ENCODE peak calls at places on chromosomes 2 and 18, in seven cellular contexts. O, M, E, D, A, J and T are unnamed samples.

GRCh38 chr18:29172151-29173015 is 995.5 kb upstream of the CDH2 start:
- DNase-seq in O (no peak), M (no peak), E (no peak), D (no peak), A (no peak), J (no peak), T (no peak)

GRCh38 chr18:44856157-44856556 is 175.5 kb downstream of the SETBP1 start:
- DNase-seq in O (no peak), M (no peak), E (no peak), D (no peak), A (no peak), J (no peak), T (no peak)

GRCh38 chr2:231425811-231426703 is 30.5 kb downstream of the B3GNT7 start:
- DNase-seq in O (no peak), M (no peak), E (no peak), D (peak), A (no peak), J (no peak), T (no peak)

GRCh38 chr2:161761160-161761559 is 136.9 kb downstream of the SLC4A10 start:
- DNase-seq in O (no peak), M (no peak), E (no peak), D (no peak), A (no peak), J (no peak), T (no peak)

GRCh38 chr2:42927334-42928160 is 135.2 kb upstream of the HAAO start:
- DNase-seq in O (no peak), M (peak), E (no peak), D (no peak), A (no peak), J (no peak), T (no peak)

GRCh38 chr2:25251461-25252273 is 83.3 kb upstream of the POMC start:
- DNase-seq in O (peak), M (no peak), E (peak), D (peak), A (no peak), J (no peak), T (no peak)

GRCh38 chr2:236341721-236342120 is 77.5 kb upstream of the ASB18 start:
- DNase-seq in O (no peak), M (no peak), E (no peak), D (no peak), A (no peak), J (no peak), T (no peak)

GRCh38 chr2:47810850-47811249 is 27.9 kb downstream of the MSH6 start:
- DNase-seq in O (no peak), M (no peak), E (no peak), D (no peak), A (no peak), J (no peak), T (no peak)

GRCh38 chr2:26648516-26648915 is 7.3 kb upstream of the CIB4 start:
- DNase-seq in O (no peak), M (no peak), E (no peak), D (no peak), A (no peak), J (peak), T (no peak)

GRCh38 chr2:171319164-171319810 is 114.5 kb downstream of the METTL8 start:
- DNase-seq in O (no peak), M (no peak), E (peak), D (peak), A (no peak), J (no peak), T (no peak)

GRCh38 chr2:96637385-96638143 is 548 bp downstream of the KANSL3 start:
- DNase-seq in O (peak), M (peak), E (peak), D (peak), A (peak), J (peak), T (peak)

GRCh38 chr2:193793914-193794313 is 1599.2 kb upstream of the TMEFF2 start:
- DNase-seq in O (no peak), M (no peak), E (no peak), D (no peak), A (no peak), J (no peak), T (no peak)

GRCh38 chr2:219460424-219460926 is 25.8 kb downstream of the SPEG start:
- DNase-seq in O (peak), M (no peak), E (no peak), D (no peak), A (peak), J (no peak), T (no peak)

GRCh38 chr2:149375801-149376349 is 45.5 kb downstream of the LYPD6 start:
- DNase-seq in O (peak), M (no peak), E (no peak), D (no peak), A (no peak), J (no peak), T (no peak)

GRCh38 chr2:55460562-55460961 is 40.9 kb upstream of the CCDC88A start:
- DNase-seq in O (peak), M (no peak), E (no peak), D (no peak), A (no peak), J (no peak), T (no peak)

GRCh38 chr18:31978616-31979015 is 35.7 kb upstream of the TRAPPC8 start:
- DNase-seq in O (no peak), M (no peak), E (no peak), D (no peak), A (no peak), J (no peak), T (no peak)

GRCh38 chr18:34985963-34986362 is 55.2 kb upstream of the MAPRE2 start:
- DNase-seq in O (no peak), M (no peak), E (no peak), D (no peak), A (no peak), J (no peak), T (no peak)

GRCh38 chr18:12038082-12038660 is 55.5 kb upstream of the ANKRD62 start:
- DNase-seq in O (peak), M (no peak), E (peak), D (peak), A (no peak), J (no peak), T (no peak)

GRCh38 chr2:111900859-111901258 is 2.5 kb downstream of the MERTK start:
- DNase-seq in O (peak), M (peak), E (no peak), D (peak), A (no peak), J (no peak), T (peak)

GRCh38 chr18:48274301-48274700 is 134.9 kb downstream of the ZBTB7C start:
- DNase-seq in O (no peak), M (no peak), E (no peak), D (no peak), A (no peak), J (no peak), T (no peak)

GRCh38 chr2:25294573-25295462 is 46.9 kb downstream of the DNMT3A start:
- DNase-seq in O (peak), M (peak), E (peak), D (peak), A (no peak), J (peak), T (no peak)

GRCh38 chr2:119491776-119492525 is 32.3 kb downstream of the SCTR start:
- DNase-seq in O (peak), M (no peak), E (no peak), D (no peak), A (no peak), J (no peak), T (peak)

GRCh38 chr2:45177870-45178269 is 168.6 kb upstream of the SIX2 start:
- DNase-seq in O (peak), M (peak), E (no peak), D (no peak), A (peak), J (no peak), T (no peak)

GRCh38 chr2:140718999-140719398 is 1411.8 kb downstream of the LRP1B start:
- DNase-seq in O (no peak), M (peak), E (no peak), D (no peak), A (no peak), J (no peak), T (no peak)

GRCh38 chr2:69588403-69588802 is 55.1 kb downstream of the AAK1 start:
- DNase-seq in O (no peak), M (no peak), E (no peak), D (peak), A (no peak), J (no peak), T (no peak)

GRCh38 chr2:45130758-45131157 is 121.5 kb upstream of the SIX2 start:
- DNase-seq in O (no peak), M (no peak), E (no peak), D (no peak), A (no peak), J (no peak), T (no peak)

GRCh38 chr18:78722959-78723706 is 256.5 kb upstream of the SALL3 start:
- DNase-seq in O (no peak), M (no peak), E (no peak), D (no peak), A (no peak), J (peak), T (no peak)

GRCh38 chr2:113851640-113852039 is 38.2 kb upstream of the ACTR3 start:
- DNase-seq in O (no peak), M (no peak), E (no peak), D (no peak), A (no peak), J (no peak), T (no peak)

GRCh38 chr2:197704434-197705142 is 581 bp upstream of the MARS2 start:
- DNase-seq in O (no peak), M (no peak), E (no peak), D (no peak), A (no peak), J (no peak), T (no peak)

GRCh38 chr2:17643031-17643615 is 102.6 kb downstream of the VSNL1 start:
- DNase-seq in O (peak), M (no peak), E (no peak), D (peak), A (peak), J (no peak), T (peak)

GRCh38 chr2:231318436-231318835 is 77.1 kb upstream of the B3GNT7 start:
- DNase-seq in O (no peak), M (no peak), E (no peak), D (no peak), A (no peak), J (no peak), T (no peak)

GRCh38 chr18:63511285-63511684 is 30.9 kb upstream of the SERPINB12 start:
- DNase-seq in O (peak), M (no peak), E (no peak), D (peak), A (no peak), J (no peak), T (no peak)

GRCh38 chr2:65488527-65488926 is 56.1 kb upstream of the SPRED2 start:
- DNase-seq in O (no peak), M (no peak), E (no peak), D (no peak), A (no peak), J (no peak), T (no peak)

GRCh38 chr2:80105020-80105419 is 199.5 kb downstream of the LRRTM1 start:
- DNase-seq in O (no peak), M (no peak), E (no peak), D (no peak), A (no peak), J (no peak), T (no peak)

GRCh38 chr18:29063346-29063745 is 886.4 kb upstream of the CDH2 start:
- DNase-seq in O (no peak), M (no peak), E (no peak), D (no peak), A (no peak), J (no peak), T (no peak)

GRCh38 chr18:51275712-51276473 is 78.4 kb upstream of the MEX3C start:
- DNase-seq in O (peak), M (no peak), E (no peak), D (no peak), A (no peak), J (peak), T (no peak)

GRCh38 chr2:22455086-22455485 is 929.9 kb upstream of the KLHL29 start:
- DNase-seq in O (no peak), M (no peak), E (no peak), D (no peak), A (no peak), J (no peak), T (no peak)

GRCh38 chr2:240353086-240353798 is 82.2 kb upstream of the GPC1 start:
- DNase-seq in O (no peak), M (no peak), E (no peak), D (no peak), A (no peak), J (peak), T (no peak)

GRCh38 chr2:97757062-97757461 is 43.7 kb downstream of the ZAP70 start:
- DNase-seq in O (no peak), M (no peak), E (no peak), D (no peak), A (no peak), J (no peak), T (no peak)

GRCh38 chr2:57373530-57373929 is 673.1 kb upstream of the VRK2 start:
- DNase-seq in O (peak), M (no peak), E (no peak), D (no peak), A (no peak), J (no peak), T (peak)